ENCODE peak calls at places on chromosome 4, in nine cellular contexts. Z, P, G, F, J, Y, V, H and U are unnamed samples.

GRCh38 chr4:7928711-7929505 is 10.8 kb downstream of the AFAP1 start:
- DNase-seq in J (no peak), H (no peak), G (no peak), V (no peak), Z (no peak), Y (peak), F (no peak), P (peak), U (no peak)

GRCh38 chr4:162164881-162165528 is 1.2 kb upstream of the FSTL5 start:
- DNase-seq in H (no peak), F (no peak), G (no peak), V (no peak), J (no peak), Z (no peak), P (no peak), Y (no peak), U (no peak)

GRCh38 chr4:52861879-52862604 is at the start of gene RASL11B:
- DNase-seq in H (peak), P (peak), Y (peak), G (peak), V (peak), F (peak), J (peak), Z (peak), U (peak)

GRCh38 chr4:128757712-128758111 is 51.8 kb upstream of the JADE1 start:
- DNase-seq in G (no peak), F (no peak), Z (no peak), H (peak), Y (peak), V (no peak), P (no peak), J (no peak), U (no peak)

GRCh38 chr4:113618205-113618604 is 143.3 kb downstream of the CAMK2D start:
- DNase-seq in Y (no peak), G (no peak), Z (no peak), J (no peak), V (no peak), P (no peak), F (no peak), H (no peak), U (no peak)

GRCh38 chr4:79964020-79964714 is 108.9 kb downstream of the ANTXR2 start:
- DNase-seq in J (no peak), Z (no peak), P (no peak), F (no peak), G (no peak), Y (no peak), V (no peak), H (no peak), U (no peak)

GRCh38 chr4:74608151-74608949 is 163.4 kb downstream of the AREG start:
- DNase-seq in F (no peak), P (no peak), J (no peak), V (no peak), Z (no peak), H (no peak), Y (peak), G (no peak), U (no peak)

GRCh38 chr4:71322425-71322824 is 16.4 kb upstream of the SLC4A4 start:
- DNase-seq in Z (no peak), J (no peak), G (no peak), F (no peak), P (no peak), V (no peak), Y (peak), H (no peak), U (no peak)

GRCh38 chr4:75099321-75099720 is 166.4 kb downstream of the PARM1 start:
- DNase-seq in P (no peak), Y (no peak), V (no peak), Z (no peak), G (no peak), J (no peak), F (no peak), H (no peak), U (no peak)

GRCh38 chr4:185201983-185202962 is 1.5 kb downstream of the CFAP97 start:
- DNase-seq in G (peak), P (no peak), F (peak), V (no peak), Y (peak), Z (no peak), J (no peak), H (peak), U (no peak)

GRCh38 chr4:128512767-128513322 is 225.2 kb upstream of the PGRMC2 start:
- DNase-seq in J (no peak), V (no peak), F (no peak), Z (no peak), H (no peak), P (no peak), G (no peak), Y (peak), U (no peak)